ENCODE peak calls at places on chromosomes 16 and 17, in ten cellular contexts. One of them, this sample, is unnamed.

GRCh38 chr16:52251495-52251894 is 295.4 kb downstream of the TOX3 start:
- DNase-seq in fibroblast of pulmonary artery: no peak
- DNase-seq in lower lobe of right lung: no peak
- DNase-seq in AG04450: no peak
- DNase-seq in psoas muscle: no peak
- DNase-seq in HCT116: no peak
- DNase-seq in endothelial cell: no peak
- DNase-seq in GM12865: no peak
- DNase-seq in Calu3: no peak
- DNase-seq in WTC11: no peak
- DNase-seq in this sample: no peak

GRCh38 chr17:18860161-18860972 is 2.4 kb downstream of the PRPSAP2 start:
- DNase-seq in fibroblast of pulmonary artery: no peak
- DNase-seq in AG04450: no peak
- DNase-seq in lower lobe of right lung: no peak
- DNase-seq in HCT116: no peak
- DNase-seq in WTC11: no peak
- DNase-seq in psoas muscle: no peak
- DNase-seq in GM12865: peak
- DNase-seq in endothelial cell: no peak
- DNase-seq in Calu3: no peak
- DNase-seq in this sample: no peak

GRCh38 chr16:50476486-50477260 is 71.5 kb upstream of the NKD1 start:
- DNase-seq in psoas muscle: no peak
- DNase-seq in AG04450: no peak
- DNase-seq in HCT116: no peak
- DNase-seq in GM12865: no peak
- DNase-seq in fibroblast of pulmonary artery: no peak
- DNase-seq in lower lobe of right lung: no peak
- DNase-seq in Calu3: no peak
- DNase-seq in endothelial cell: no peak
- DNase-seq in WTC11: no peak
- DNase-seq in this sample: no peak

GRCh38 chr16:12259258-12259657 is 282.7 kb downstream of the SNX29 start:
- DNase-seq in GM12865: no peak
- DNase-seq in AG04450: no peak
- DNase-seq in fibroblast of pulmonary artery: no peak
- DNase-seq in lower lobe of right lung: no peak
- DNase-seq in endothelial cell: no peak
- DNase-seq in WTC11: no peak
- DNase-seq in psoas muscle: no peak
- DNase-seq in HCT116: no peak
- DNase-seq in Calu3: no peak
- DNase-seq in this sample: no peak

GRCh38 chr16:79519448-79519847 is 81.1 kb downstream of the MAF start:
- DNase-seq in endothelial cell: no peak
- DNase-seq in fibroblast of pulmonary artery: no peak
- DNase-seq in WTC11: no peak
- DNase-seq in GM12865: peak
- DNase-seq in AG04450: no peak
- DNase-seq in psoas muscle: peak
- DNase-seq in Calu3: no peak
- DNase-seq in lower lobe of right lung: peak
- DNase-seq in HCT116: no peak
- DNase-seq in this sample: no peak

GRCh38 chr16:10817963-10818941 is at the start of gene TVP23A:
- DNase-seq in Calu3: no peak
- DNase-seq in GM12865: no peak
- DNase-seq in psoas muscle: no peak
- DNase-seq in fibroblast of pulmonary artery: peak
- DNase-seq in AG04450: no peak
- DNase-seq in lower lobe of right lung: no peak
- DNase-seq in endothelial cell: peak
- DNase-seq in HCT116: no peak
- DNase-seq in WTC11: peak
- DNase-seq in this sample: no peak

GRCh38 chr16:79155904-79156303 is 444.6 kb downstream of the MAF start:
- DNase-seq in Calu3: no peak
- DNase-seq in psoas muscle: no peak
- DNase-seq in AG04450: no peak
- DNase-seq in fibroblast of pulmonary artery: no peak
- DNase-seq in lower lobe of right lung: no peak
- DNase-seq in HCT116: no peak
- DNase-seq in endothelial cell: no peak
- DNase-seq in GM12865: no peak
- DNase-seq in WTC11: no peak
- DNase-seq in this sample: no peak

GRCh38 chr17:27216836-27217235 is 77.1 kb upstream of the WSB1 start:
- DNase-seq in fibroblast of pulmonary artery: no peak
- DNase-seq in GM12865: peak
- DNase-seq in AG04450: no peak
- DNase-seq in lower lobe of right lung: no peak
- DNase-seq in Calu3: no peak
- DNase-seq in endothelial cell: no peak
- DNase-seq in psoas muscle: no peak
- DNase-seq in HCT116: no peak
- DNase-seq in WTC11: no peak
- DNase-seq in this sample: no peak

GRCh38 chr16:49788936-49789335 is 67.0 kb downstream of the ZNF423 start:
- DNase-seq in WTC11: no peak
- DNase-seq in fibroblast of pulmonary artery: no peak
- DNase-seq in psoas muscle: no peak
- DNase-seq in endothelial cell: no peak
- DNase-seq in lower lobe of right lung: no peak
- DNase-seq in Calu3: no peak
- DNase-seq in HCT116: no peak
- DNase-seq in AG04450: no peak
- DNase-seq in GM12865: no peak
- DNase-seq in this sample: no peak

GRCh38 chr16:17345043-17345442 is 125.7 kb downstream of the XYLT1 start:
- DNase-seq in endothelial cell: no peak
- DNase-seq in Calu3: no peak
- DNase-seq in AG04450: peak
- DNase-seq in GM12865: peak
- DNase-seq in psoas muscle: peak
- DNase-seq in lower lobe of right lung: no peak
- DNase-seq in HCT116: no peak
- DNase-seq in WTC11: no peak
- DNase-seq in fibroblast of pulmonary artery: no peak
- DNase-seq in this sample: no peak

GRCh38 chr17:43814714-43815113 is 18.2 kb downstream of the MPP3 start:
- DNase-seq in Calu3: no peak
- DNase-seq in WTC11: no peak
- DNase-seq in GM12865: no peak
- DNase-seq in fibroblast of pulmonary artery: peak
- DNase-seq in endothelial cell: no peak
- DNase-seq in HCT116: no peak
- DNase-seq in AG04450: no peak
- DNase-seq in lower lobe of right lung: no peak
- DNase-seq in psoas muscle: no peak
- DNase-seq in this sample: no peak

GRCh38 chr16:84115919-84116719 is 623 bp downstream of the MBTPS1 start:
- DNase-seq in Calu3: no peak
- DNase-seq in fibroblast of pulmonary artery: peak
- DNase-seq in WTC11: no peak
- DNase-seq in HCT116: no peak
- DNase-seq in endothelial cell: no peak
- DNase-seq in lower lobe of right lung: no peak
- DNase-seq in psoas muscle: no peak
- DNase-seq in GM12865: peak
- DNase-seq in AG04450: no peak
- DNase-seq in this sample: no peak

GRCh38 chr16:16133943-16134604 is 89.2 kb downstream of the ABCC6 start:
- DNase-seq in AG04450: no peak
- DNase-seq in fibroblast of pulmonary artery: no peak
- DNase-seq in Calu3: no peak
- DNase-seq in WTC11: no peak
- DNase-seq in psoas muscle: no peak
- DNase-seq in HCT116: no peak
- DNase-seq in endothelial cell: no peak
- DNase-seq in GM12865: no peak
- DNase-seq in lower lobe of right lung: peak
- DNase-seq in this sample: no peak

GRCh38 chr17:65013613-65014391 is 42.7 kb downstream of the GNA13 start:
- DNase-seq in fibroblast of pulmonary artery: peak
- DNase-seq in GM12865: peak
- DNase-seq in endothelial cell: no peak
- DNase-seq in lower lobe of right lung: no peak
- DNase-seq in WTC11: no peak
- DNase-seq in HCT116: peak
- DNase-seq in AG04450: peak
- DNase-seq in psoas muscle: no peak
- DNase-seq in Calu3: no peak
- DNase-seq in this sample: no peak

GRCh38 chr17:47725446-47726109 is 7.5 kb upstream of the TBX21 start:
- DNase-seq in WTC11: no peak
- DNase-seq in Calu3: no peak
- DNase-seq in GM12865: no peak
- DNase-seq in HCT116: no peak
- DNase-seq in psoas muscle: no peak
- DNase-seq in endothelial cell: no peak
- DNase-seq in lower lobe of right lung: no peak
- DNase-seq in fibroblast of pulmonary artery: no peak
- DNase-seq in AG04450: no peak
- DNase-seq in this sample: no peak
- TF ChIP-seq CTCF in WTC11: no peak
- TF ChIP-seq CTCF in Calu3: no peak
- TF ChIP-seq CTCF in GM12865: peak
- TF ChIP-seq CTCF in HCT116: peak
- TF ChIP-seq CTCF in psoas muscle: no peak
- TF ChIP-seq CTCF in endothelial cell: no peak
- TF ChIP-seq CTCF in lower lobe of right lung: no peak
- TF ChIP-seq CTCF in fibroblast of pulmonary artery: peak
- TF ChIP-seq CTCF in AG04450: peak
- TF ChIP-seq CTCF in this sample: no peak

GRCh38 chr16:4349332-4349731 is 1.8 kb downstream of the PAM16 start:
- DNase-seq in GM12865: no peak
- DNase-seq in endothelial cell: no peak
- DNase-seq in psoas muscle: no peak
- DNase-seq in WTC11: no peak
- DNase-seq in HCT116: no peak
- DNase-seq in AG04450: no peak
- DNase-seq in fibroblast of pulmonary artery: no peak
- DNase-seq in lower lobe of right lung: no peak
- DNase-seq in Calu3: no peak
- DNase-seq in this sample: no peak

GRCh38 chr16:4352843-4353242 is 1.7 kb upstream of the PAM16 start:
- DNase-seq in lower lobe of right lung: no peak
- DNase-seq in endothelial cell: no peak
- DNase-seq in psoas muscle: no peak
- DNase-seq in Calu3: no peak
- DNase-seq in GM12865: no peak
- DNase-seq in fibroblast of pulmonary artery: no peak
- DNase-seq in AG04450: no peak
- DNase-seq in HCT116: no peak
- DNase-seq in WTC11: no peak
- DNase-seq in this sample: no peak

GRCh38 chr16:4351880-4352279 is 759 bp upstream of the PAM16 start:
- DNase-seq in lower lobe of right lung: no peak
- DNase-seq in GM12865: no peak
- DNase-seq in psoas muscle: no peak
- DNase-seq in HCT116: no peak
- DNase-seq in fibroblast of pulmonary artery: no peak
- DNase-seq in Calu3: no peak
- DNase-seq in WTC11: no peak
- DNase-seq in AG04450: no peak
- DNase-seq in endothelial cell: no peak
- DNase-seq in this sample: no peak

GRCh38 chr16:4350365-4350786 is 745 bp downstream of the PAM16 start:
- DNase-seq in WTC11: no peak
- DNase-seq in lower lobe of right lung: no peak
- DNase-seq in fibroblast of pulmonary artery: no peak
- DNase-seq in HCT116: no peak
- DNase-seq in endothelial cell: no peak
- DNase-seq in AG04450: no peak
- DNase-seq in psoas muscle: no peak
- DNase-seq in GM12865: no peak
- DNase-seq in Calu3: no peak
- DNase-seq in this sample: no peak

GRCh38 chr16:4350787-4351659 is at the start of gene PAM16:
- DNase-seq in HCT116: peak
- DNase-seq in endothelial cell: peak
- DNase-seq in WTC11: peak
- DNase-seq in Calu3: peak
- DNase-seq in GM12865: peak
- DNase-seq in lower lobe of right lung: peak
- DNase-seq in AG04450: peak
- DNase-seq in psoas muscle: peak
- DNase-seq in fibroblast of pulmonary artery: peak
- DNase-seq in this sample: peak
- TF ChIP-seq CTCF in HCT116: no peak
- TF ChIP-seq CTCF in endothelial cell: no peak
- TF ChIP-seq CTCF in WTC11: no peak
- TF ChIP-seq CTCF in Calu3: no peak
- TF ChIP-seq CTCF in GM12865: no peak
- TF ChIP-seq CTCF in lower lobe of right lung: no peak
- TF ChIP-seq CTCF in AG04450: peak
- TF ChIP-seq CTCF in psoas muscle: peak
- TF ChIP-seq CTCF in fibroblast of pulmonary artery: no peak
- TF ChIP-seq CTCF in this sample: no peak

DNA sequence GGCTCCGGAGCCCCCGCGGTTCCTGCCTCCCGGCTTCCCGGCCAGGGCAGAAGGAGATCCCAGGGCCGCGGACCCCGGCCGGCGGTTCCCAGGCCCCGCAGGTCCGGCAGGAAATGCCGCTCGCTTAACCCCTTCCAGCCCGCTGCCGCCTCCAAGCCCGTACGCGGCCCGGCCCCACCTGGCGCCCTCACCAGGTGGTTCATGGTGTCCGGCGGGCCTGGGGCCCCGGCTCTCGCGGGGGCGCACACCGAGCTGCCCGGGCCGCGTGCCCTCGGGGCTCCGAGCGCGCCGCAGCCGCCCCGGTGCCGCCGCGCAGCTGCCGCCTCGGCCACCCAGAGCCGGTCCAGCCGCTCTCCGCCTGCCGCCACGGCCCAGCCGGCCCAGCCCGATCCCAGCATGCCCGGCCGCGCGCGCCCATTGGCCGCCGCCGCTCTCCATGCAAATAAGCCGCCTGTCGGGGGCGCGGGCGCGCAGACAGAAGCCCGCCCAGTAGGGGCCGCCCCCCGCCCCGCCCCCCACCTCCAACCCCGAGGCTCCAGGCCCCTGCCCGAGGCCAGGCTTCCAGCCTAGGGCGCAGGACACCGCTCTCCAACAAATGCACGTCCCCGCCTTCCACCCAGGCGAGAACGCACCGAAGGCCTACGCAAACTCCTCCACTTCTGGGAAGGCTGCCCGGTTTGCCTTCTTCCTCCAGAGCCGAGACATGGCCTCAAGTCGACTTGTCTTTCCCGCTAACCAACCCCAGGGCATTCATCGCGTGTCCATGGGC is at the start of gene BCAR1:
- DNase-seq in lower lobe of right lung: peak
- DNase-seq in HCT116: no peak
- DNase-seq in GM12865: peak
- DNase-seq in psoas muscle: peak
- DNase-seq in AG04450: peak
- DNase-seq in WTC11: peak
- DNase-seq in fibroblast of pulmonary artery: peak
- DNase-seq in Calu3: peak
- DNase-seq in endothelial cell: peak
- DNase-seq in this sample: no peak
- TF ChIP-seq CTCF in lower lobe of right lung: peak
- TF ChIP-seq CTCF in HCT116: no peak
- TF ChIP-seq CTCF in GM12865: peak
- TF ChIP-seq CTCF in psoas muscle: peak
- TF ChIP-seq CTCF in AG04450: no peak
- TF ChIP-seq CTCF in WTC11: no peak
- TF ChIP-seq CTCF in fibroblast of pulmonary artery: no peak
- TF ChIP-seq CTCF in Calu3: peak
- TF ChIP-seq CTCF in endothelial cell: no peak
- TF ChIP-seq CTCF in this sample: no peak

GRCh38 chr16:46830902-46831647 is at the start of gene C16orf87:
- DNase-seq in AG04450: peak
- DNase-seq in Calu3: peak
- DNase-seq in GM12865: peak
- DNase-seq in fibroblast of pulmonary artery: peak
- DNase-seq in endothelial cell: peak
- DNase-seq in psoas muscle: peak
- DNase-seq in WTC11: peak
- DNase-seq in lower lobe of right lung: peak
- DNase-seq in HCT116: peak
- DNase-seq in this sample: peak
- TF ChIP-seq CTCF in AG04450: no peak
- TF ChIP-seq CTCF in Calu3: no peak
- TF ChIP-seq CTCF in GM12865: no peak
- TF ChIP-seq CTCF in fibroblast of pulmonary artery: no peak
- TF ChIP-seq CTCF in endothelial cell: no peak
- TF ChIP-seq CTCF in psoas muscle: no peak
- TF ChIP-seq CTCF in WTC11: no peak
- TF ChIP-seq CTCF in lower lobe of right lung: no peak
- TF ChIP-seq CTCF in HCT116: no peak
- TF ChIP-seq CTCF in this sample: no peak

This sample was measured in activated B cell treated with CpG ODN at 0.5 μM for 24 hours.